ENCODE peak calls at places on chromosomes 13 and 19, in four cellular contexts. F is PC-3, X is left ventricle myocardium inferior, S is AG04449. V is an unnamed sample.

GRCh38 chr19:4449022-4449825 is 8.4 kb downstream of the UBXN6 start:
- DNase-seq in F (no peak), S (no peak), X (peak; percentile 85), V (no peak)

GRCh38 chr13:36146513-36147276 is 15.5 kb upstream of the DCLK1 start:
- DNase-seq in X (no peak), F (no peak), S (no peak), V (no peak)

GRCh38 chr13:27954406-27954851 is 14.7 kb downstream of the CDX2 start:
- DNase-seq in X (no peak), F (peak; percentile 29), S (no peak), V (no peak)

GRCh38 chr19:56637976-56638555 is 4.9 kb upstream of the SMIM17 start:
- DNase-seq in S (peak; percentile 7), X (peak; percentile 72), F (peak; percentile 76), V (peak; percentile 7)

GRCh38 chr19:677201-677600 is 1.0 kb downstream of the FSTL3 start:
- DNase-seq in F (peak; percentile 70), X (peak; percentile 78), S (no peak), V (no peak)

GRCh38 chr19:6692027-6692426 is 22.1 kb upstream of the TNFSF14 start:
- DNase-seq in S (no peak), F (no peak), X (no peak), V (no peak)

GRCh38 chr19:24063312-24063711 is 23.7 kb upstream of the ZNF254 start:
- DNase-seq in F (no peak), S (no peak), X (no peak), V (no peak)

GRCh38 chr13:76854894-76855293 is 31.3 kb downstream of the KCTD12 start:
- DNase-seq in X (no peak), S (no peak), F (peak; percentile 62), V (peak; percentile 59)

GRCh38 chr13:43348397-43348796 is 325.0 kb downstream of the DNAJC15 start:
- DNase-seq in S (no peak), X (no peak), F (peak; percentile 75), V (no peak)

GRCh38 chr19:34851277-34851804 is 75.4 kb upstream of the ZNF30 start:
- DNase-seq in S (no peak), F (peak; percentile 42), X (no peak), V (no peak)

GRCh38 chr19:19543640-19544039 is 5.6 kb downstream of the CILP2 start:
- DNase-seq in F (no peak), S (no peak), X (no peak), V (no peak)

GRCh38 chr19:3699741-3700241 is 477 bp downstream of the PIP5K1C start:
- DNase-seq in S (no peak), X (no peak), F (no peak), V (no peak)

GRCh38 chr19:39406656-39407393 is at the start of gene ZFP36:
- DNase-seq in S (no peak), F (peak; percentile 64), X (peak; percentile 91), V (no peak)

GRCh38 chr19:6110360-6110977 is at the start of gene RFX2:
- DNase-seq in S (peak; percentile 85), F (peak; percentile 100), X (peak; percentile 99), V (peak; percentile 72)

GRCh38 chr13:35992964-35993363 is 138.2 kb downstream of the DCLK1 start:
- DNase-seq in F (no peak), S (no peak), X (no peak), V (no peak)

GRCh38 chr13:99013951-99014350 is 36.1 kb upstream of the DOCK9 start:
- DNase-seq in S (no peak), F (no peak), X (no peak), V (no peak)

GRCh38 chr13:39506559-39507390 is 96.2 kb downstream of the LHFPL6 start:
- DNase-seq in F (peak; percentile 29), S (no peak), X (no peak), V (no peak)

GRCh38 chr19:29547361-29547960 is 21.7 kb downstream of the VSTM2B start:
- DNase-seq in F (no peak), X (no peak), S (no peak), V (no peak)

GRCh38 chr19:31270897-31271568 is 78.2 kb downstream of the TSHZ3 start:
- DNase-seq in X (no peak), S (no peak), F (no peak), V (no peak)

GRCh38 chr19:31171936-31172335 is 177.3 kb downstream of the TSHZ3 start:
- DNase-seq in S (no peak), X (no peak), F (no peak), V (no peak)

GRCh38 chr19:19539738-19540703 is 2.0 kb downstream of the CILP2 start:
- DNase-seq in F (peak; percentile 50), S (no peak), X (peak; percentile 65), V (no peak)

GRCh38 chr13:93922063-93922462 is 557.4 kb downstream of the DCT start:
- DNase-seq in X (no peak), F (peak; percentile 10), S (no peak), V (no peak)

GRCh38 chr13:111324736-111325135 is 4.3 kb downstream of the TEX29 start:
- DNase-seq in F (no peak), S (no peak), X (no peak), V (no peak)

GRCh38 chr19:3184847-3185481 is 766 bp upstream of the NCLN start:
- DNase-seq in F (no peak), X (peak; percentile 70), S (no peak), V (no peak)

GRCh38 chr13:54373211-54373610 is 1344.6 kb downstream of the OLFM4 start:
- DNase-seq in X (no peak), F (no peak), S (no peak), V (no peak)

GRCh38 chr19:43699506-43700367 is 16.1 kb upstream of the IRGC start:
- DNase-seq in S (no peak), F (no peak), X (peak; percentile 23), V (no peak)

GRCh38 chr19:8004723-8005513 is 523 bp downstream of the ELAVL1 start:
- DNase-seq in X (no peak), S (no peak), F (peak; percentile 19), V (no peak)

GRCh38 chr13:100721885-100722512 is 47.4 kb upstream of the TMTC4 start:
- DNase-seq in S (peak; percentile 0), F (peak; percentile 63), X (no peak), V (peak; percentile 7)

GRCh38 chr13:76829572-76830327 is 56.5 kb downstream of the KCTD12 start:
- DNase-seq in S (no peak), F (no peak), X (peak; percentile 42), V (no peak)

GRCh38 chr13:43298799-43299198 is 275.4 kb downstream of the DNAJC15 start:
- DNase-seq in S (no peak), F (no peak), X (no peak), V (no peak)

GRCh38 chr19:39166571-39167391 is 30.0 kb upstream of the NCCRP1 start:
- DNase-seq in S (no peak), F (peak; percentile 44), X (peak; percentile 73), V (no peak)

GRCh38 chr19:13053238-13053637 is 49.4 kb downstream of the LYL1 start:
- DNase-seq in X (no peak), F (no peak), S (no peak), V (no peak)

GRCh38 chr13:113650275-113650674 is 7.7 kb downstream of the ATP4B start:
- DNase-seq in X (peak; percentile 3), F (no peak), S (no peak), V (no peak)

GRCh38 chr13:66399873-66400272 is 830.3 kb downstream of the PCDH9 start:
- DNase-seq in S (no peak), F (no peak), X (no peak), V (no peak)

GRCh38 chr19:4589579-4590410 is 30.3 kb upstream of the SEMA6B start:
- DNase-seq in S (no peak), X (peak; percentile 41), F (peak; percentile 30), V (no peak)

GRCh38 chr13:113407531-113408393 is 43.8 kb upstream of the GRTP1 start:
- DNase-seq in S (no peak), F (no peak), X (no peak), V (no peak)

DNA sequence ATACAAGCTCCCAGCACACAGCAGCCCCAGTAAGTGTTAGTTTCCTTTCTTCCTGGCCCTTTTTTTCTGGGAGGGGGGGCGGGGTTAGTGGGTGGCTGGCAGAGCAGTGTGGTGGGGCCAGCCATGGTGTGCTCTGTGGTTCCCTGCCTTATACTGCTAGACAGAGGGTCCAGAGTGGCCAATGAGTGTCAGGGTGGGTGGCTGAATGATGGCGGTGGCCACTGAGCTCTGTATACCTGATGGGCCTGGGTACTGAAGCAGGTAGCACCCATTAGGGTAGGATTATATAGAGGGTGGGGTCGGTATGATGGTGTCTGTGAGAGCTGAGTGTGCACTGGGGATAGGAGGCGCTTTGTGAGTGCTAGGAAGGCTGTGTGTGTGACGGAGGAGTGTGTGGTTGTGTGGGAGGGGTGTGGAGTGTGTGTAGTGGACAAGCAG is 13.8 kb downstream of the CIC start:
- DNase-seq in F (no peak), X (no peak), S (no peak), V (no peak)
- H3K4me3 ChIP-seq in F (no peak overlapping the region), X (peak overlapping the region; percentile 74), S (peak overlapping the region; percentile 40), V (peak overlapping the region; percentile 53)

GRCh38 chr19:21483589-21484170 is 21.7 kb upstream of the ZNF429 start:
- DNase-seq in X (peak; percentile 67), F (no peak), S (no peak), V (no peak)
- TF ChIP-seq CTCF in X (peak; percentile 81), F (peak; percentile 38), S (peak; percentile 32), V (peak; percentile 51)

DNA sequence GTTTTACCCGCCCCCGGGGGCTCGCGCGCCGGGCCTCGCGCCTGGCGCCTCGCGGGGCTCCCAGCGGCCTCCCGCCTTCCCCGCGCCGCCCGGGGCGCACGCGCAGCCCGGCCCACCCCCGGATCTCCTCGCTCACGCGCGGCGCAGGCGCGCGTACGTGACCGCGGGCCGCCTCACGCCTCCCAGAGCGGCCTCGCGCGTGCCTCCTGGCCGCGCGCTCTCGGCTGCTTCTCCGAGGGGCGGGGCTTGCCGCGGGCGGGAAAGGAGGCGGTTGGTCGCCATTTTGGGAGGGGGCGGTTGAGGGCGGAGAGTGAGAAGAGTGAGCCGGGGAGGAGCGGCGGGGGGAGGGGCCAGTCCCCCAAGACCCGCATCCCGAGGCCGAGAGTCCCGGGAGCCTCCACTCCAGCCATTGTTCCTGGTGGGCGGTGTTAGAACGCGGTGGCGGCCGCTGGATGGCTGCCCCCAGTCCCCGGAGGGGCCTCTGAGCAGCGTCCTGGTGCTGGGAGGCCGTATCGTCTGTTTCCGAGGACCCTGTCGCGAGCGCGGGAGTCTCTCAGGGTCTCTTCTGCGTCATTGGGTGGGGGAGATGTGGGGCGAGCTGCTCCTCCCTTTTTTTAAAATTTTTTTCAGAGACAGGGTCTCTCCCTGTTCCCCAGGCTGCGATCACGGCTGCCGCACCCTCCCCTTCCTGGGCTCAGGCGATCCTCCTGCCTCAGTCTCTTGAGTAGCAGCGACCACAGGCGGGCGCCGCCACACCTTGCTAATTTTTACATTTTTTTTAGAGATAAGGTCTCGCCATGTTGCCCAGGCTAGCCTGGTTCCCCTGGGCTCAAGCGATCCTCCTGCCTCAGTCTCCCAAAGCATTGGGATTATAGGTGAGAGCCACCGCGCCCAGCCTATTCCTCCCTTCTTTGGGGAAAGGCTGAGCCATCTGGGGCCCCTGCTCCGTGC is at the start of gene ZNF541:
- DNase-seq in F (no peak), S (no peak), X (peak; percentile 64), V (no peak)
- H3K4me3 ChIP-seq in F (no peak within 1 kb of the TSS), S (peak within 1 kb of the TSS; percentile 37), X (peak within 1 kb of the TSS; percentile 63), V (no peak within 1 kb of the TSS)

GRCh38 chr19:50720181-50720920 is 749 bp upstream of the SHANK1 start:
- DNase-seq in X (no peak), F (no peak), S (no peak), V (no peak)

GRCh38 chr19:50722248-50723013 is 733 bp upstream of the CLEC11A start:
- DNase-seq in F (no peak), X (no peak), S (no peak), V (no peak)

GRCh38 chr19:50721441-50722137 is 1.6 kb upstream of the CLEC11A start:
- DNase-seq in F (no peak), X (no peak), S (no peak), V (no peak)

GRCh38 chr19:50719566-50719965 is at the start of gene SHANK1:
- DNase-seq in S (no peak), X (no peak), F (no peak), V (no peak)

GRCh38 chr19:50720921-50721291 is 1.3 kb upstream of the SHANK1 start:
- DNase-seq in F (peak; percentile 48), S (no peak), X (no peak), V (no peak)
- TF ChIP-seq CTCF in F (no peak), S (peak; percentile 20), X (no peak), V (peak; percentile 16)

V was measured in epithelial cell of proximal tubule.